ENCODE peak calls at places on chromosomes 5 and 9, in six cellular contexts. T is NCI-H1436; U is lower leg skin; G is endothelial cell; C is EL; Z is effector memory CD8-positive, alpha-beta T cell. Y is an unnamed sample.

GRCh38 chr5:67879619-67880357 is 335.8 kb upstream of the PIK3R1 start:
- DNase-seq in U (no peak), T (no peak), C (no peak), G (no peak), Z (no peak), Y (no peak)

GRCh38 chr9:13758876-13759275 is 479.4 kb upstream of the MPDZ start:
- DNase-seq in Z (no peak), T (no peak), C (no peak), G (no peak), U (no peak), Y (no peak)

GRCh38 chr5:83925321-83925877 is 204.7 kb upstream of the HAPLN1 start:
- DNase-seq in G (no peak), T (no peak), Z (no peak), C (peak; percentile 79), U (no peak), Y (no peak)

GRCh38 chr5:1005904-1006655 is 2.5 kb upstream of the NKD2 start:
- DNase-seq in G (peak; percentile 3), Z (no peak), C (no peak), T (no peak), U (peak; percentile 84), Y (peak; percentile 32)

GRCh38 chr5:106171708-106172107 is 1499.0 kb downstream of the EFNA5 start:
- DNase-seq in C (no peak), U (no peak), T (no peak), Z (no peak), G (no peak), Y (no peak)

GRCh38 chr5:5042786-5043185 is 97.3 kb upstream of the ADAMTS16 start:
- DNase-seq in U (no peak), T (no peak), G (no peak), Z (no peak), C (no peak), Y (no peak)

GRCh38 chr5:17374973-17375844 is 122.8 kb upstream of the TAF11L2 start:
- DNase-seq in C (peak; percentile 22), T (no peak), Z (no peak), U (no peak), G (no peak), Y (no peak)

GRCh38 chr9:110141118-110141797 is 66.7 kb downstream of the C9orf152 start:
- DNase-seq in Z (no peak), C (peak; percentile 99), G (no peak), T (no peak), U (no peak), Y (no peak)

GRCh38 chr9:34691556-34691955 is 480 bp upstream of the CCL19 start:
- DNase-seq in U (no peak), C (no peak), T (no peak), Z (no peak), G (no peak), Y (no peak)

GRCh38 chr9:5389109-5389732 is 48.5 kb downstream of the PLGRKT start:
- DNase-seq in T (no peak), Z (no peak), C (peak; percentile 87), G (no peak), U (no peak), Y (no peak)

GRCh38 chr5:104643320-104643719 is 1080.7 kb upstream of the NUDT12 start:
- DNase-seq in T (no peak), Z (no peak), G (no peak), U (no peak), C (no peak), Y (no peak)

GRCh38 chr5:89260254-89260653 is 377.3 kb upstream of the MEF2C start:
- DNase-seq in U (no peak), T (no peak), C (no peak), Z (no peak), G (no peak), Y (no peak)

GRCh38 chr5:166123698-166124097 is 2167.7 kb upstream of the WWC1 start:
- DNase-seq in T (no peak), U (no peak), Z (no peak), G (no peak), C (no peak), Y (no peak)

GRCh38 chr9:114072181-114073140 is 5.6 kb downstream of the AMBP start:
- DNase-seq in G (no peak), U (no peak), T (no peak), C (no peak), Z (no peak), Y (no peak)

GRCh38 chr5:58922392-58923171 is 339.7 kb downstream of the RAB3C start:
- DNase-seq in Z (no peak), T (no peak), G (no peak), U (peak; percentile 90), C (no peak), Y (no peak)

GRCh38 chr9:109098221-109098959 is 21.4 kb downstream of the TMEM245 start:
- DNase-seq in C (peak; percentile 67), U (no peak), Z (no peak), T (no peak), G (peak; percentile 19), Y (no peak)

Y was measured in mesothelial cell of epicardium.